ENCODE peak calls at places on chromosome 6, in eight cellular contexts. B is GM23248, M is HCT116, Y is OCI-LY7, U is H9, P is GM12878, W is H1, Q is PC-9. K is an unnamed sample.

GRCh38 chr6:90219168-90219985 is 77.3 kb downstream of the BACH2 start:
- DNase-seq in B (peak), M (no peak), Y (no peak), U (no peak), P (no peak), W (no peak), Q (no peak), K (peak)

GRCh38 chr6:39347906-39348585 is 25.5 kb upstream of the KCNK16 start:
- DNase-seq in B (peak), M (peak), Y (peak), U (peak), P (no peak), W (peak), Q (no peak), K (peak)

GRCh38 chr6:128554302-128554701 is 33.9 kb upstream of the PTPRK start:
- DNase-seq in B (peak), M (peak), Y (no peak), U (no peak), P (no peak), W (no peak), Q (no peak), K (no peak)

GRCh38 chr6:134347916-134348805 is 30.2 kb upstream of the SGK1 start:
- DNase-seq in B (peak), M (no peak), Y (no peak), U (no peak), P (no peak), W (no peak), Q (no peak), K (no peak)

GRCh38 chr6:28953039-28953872 is 29.5 kb upstream of the TRIM27 start:
- DNase-seq in B (peak), M (peak), Y (peak), U (no peak), P (peak), W (peak), Q (peak), K (peak)

GRCh38 chr6:21101694-21102093 is 491.9 kb upstream of the SOX4 start:
- DNase-seq in B (no peak), M (no peak), Y (no peak), U (no peak), P (no peak), W (no peak), Q (no peak), K (no peak)

GRCh38 chr6:15493437-15494168 is 169.2 kb downstream of the DTNBP1 start:
- DNase-seq in B (peak), M (no peak), Y (no peak), U (peak), P (no peak), W (no peak), Q (no peak), K (no peak)

GRCh38 chr6:111746983-111747773 is 126.1 kb downstream of the FYN start:
- DNase-seq in B (no peak), M (no peak), Y (no peak), U (no peak), P (no peak), W (peak), Q (peak), K (no peak)

GRCh38 chr6:56536536-56536935 is 106.2 kb downstream of the DST start:
- DNase-seq in B (peak), M (no peak), Y (no peak), U (no peak), P (no peak), W (no peak), Q (no peak), K (no peak)

GRCh38 chr6:41966961-41967311 is 25.3 kb upstream of the CCND3 start:
- DNase-seq in B (peak), M (peak), Y (no peak), U (peak), P (no peak), W (no peak), Q (peak), K (peak)

GRCh38 chr6:111210074-111210729 is 122.9 kb downstream of the SLC16A10 start:
- DNase-seq in B (peak), M (peak), Y (peak), U (peak), P (peak), W (peak), Q (no peak), K (peak)

GRCh38 chr6:34610819-34611477 is 54.8 kb upstream of the SPDEF start:
- DNase-seq in B (peak), M (peak), Y (no peak), U (no peak), P (no peak), W (no peak), Q (peak), K (no peak)

GRCh38 chr6:169313347-169314010 is 59.8 kb upstream of the THBS2 start:
- DNase-seq in B (no peak), M (no peak), Y (no peak), U (no peak), P (no peak), W (no peak), Q (no peak), K (no peak)

GRCh38 chr6:127119361-127120108 is 1.1 kb downstream of the RSPO3 start:
- DNase-seq in B (peak), M (no peak), Y (no peak), U (peak), P (no peak), W (peak), Q (peak), K (peak)

GRCh38 chr6:12075067-12075563 is 63.0 kb downstream of the HIVEP1 start:
- DNase-seq in B (peak), M (no peak), Y (peak), U (no peak), P (no peak), W (no peak), Q (no peak), K (no peak)

GRCh38 chr6:141301779-141302178 is 830.9 kb upstream of the GJE1 start:
- DNase-seq in B (no peak), M (no peak), Y (no peak), U (no peak), P (no peak), W (no peak), Q (no peak), K (no peak)

GRCh38 chr6:34656378-34657036 is 40.1 kb downstream of the ILRUN start:
- DNase-seq in B (peak), M (no peak), Y (peak), U (no peak), P (peak), W (no peak), Q (peak), K (no peak)

GRCh38 chr6:94184666-94185464 is 765.5 kb upstream of the EPHA7 start:
- DNase-seq in B (no peak), M (no peak), Y (no peak), U (no peak), P (no peak), W (no peak), Q (no peak), K (no peak)

GRCh38 chr6:34200340-34200971 is 36.2 kb upstream of the HMGA1 start:
- DNase-seq in B (no peak), M (no peak), Y (no peak), U (peak), P (no peak), W (no peak), Q (no peak), K (no peak)

GRCh38 chr6:50654155-50654554 is 59.2 kb upstream of the TFAP2D start:
- DNase-seq in B (no peak), M (no peak), Y (no peak), U (no peak), P (no peak), W (no peak), Q (no peak), K (no peak)

GRCh38 chr6:24933868-24934401 is 1.8 kb downstream of the RIPOR2 start:
- DNase-seq in B (peak), M (peak), Y (peak), U (peak), P (no peak), W (peak), Q (no peak), K (no peak)

GRCh38 chr6:161058746-161059145 is 67.2 kb downstream of the MAP3K4 start:
- DNase-seq in B (peak), M (no peak), Y (no peak), U (no peak), P (no peak), W (no peak), Q (no peak), K (no peak)

GRCh38 chr6:165649152-165649551 is 13.9 kb downstream of the PDE10A start:
- DNase-seq in B (no peak), M (no peak), Y (no peak), U (no peak), P (no peak), W (no peak), Q (no peak), K (no peak)

GRCh38 chr6:106155219-106155830 is 69.2 kb downstream of the PRDM1 start:
- DNase-seq in B (peak), M (no peak), Y (no peak), U (no peak), P (no peak), W (no peak), Q (no peak), K (no peak)

GRCh38 chr6:144284474-144284752 is 722 bp upstream of the UTRN start:
- DNase-seq in B (no peak), M (no peak), Y (no peak), U (no peak), P (no peak), W (no peak), Q (peak), K (no peak)

GRCh38 chr6:144969873-144970272 is 684.7 kb downstream of the UTRN start:
- DNase-seq in B (no peak), M (no peak), Y (no peak), U (no peak), P (no peak), W (no peak), Q (no peak), K (no peak)

GRCh38 chr6:75460636-75461035 is 33.0 kb downstream of the FILIP1 start:
- DNase-seq in B (peak), M (no peak), Y (no peak), U (no peak), P (no peak), W (no peak), Q (no peak), K (no peak)

GRCh38 chr6:152474341-152474740 is 162.8 kb downstream of the SYNE1 start:
- DNase-seq in B (no peak), M (no peak), Y (no peak), U (no peak), P (no peak), W (no peak), Q (no peak), K (no peak)

GRCh38 chr6:152472325-152472724 is 164.8 kb downstream of the SYNE1 start:
- DNase-seq in B (peak), M (no peak), Y (no peak), U (no peak), P (no peak), W (no peak), Q (no peak), K (no peak)

DNA sequence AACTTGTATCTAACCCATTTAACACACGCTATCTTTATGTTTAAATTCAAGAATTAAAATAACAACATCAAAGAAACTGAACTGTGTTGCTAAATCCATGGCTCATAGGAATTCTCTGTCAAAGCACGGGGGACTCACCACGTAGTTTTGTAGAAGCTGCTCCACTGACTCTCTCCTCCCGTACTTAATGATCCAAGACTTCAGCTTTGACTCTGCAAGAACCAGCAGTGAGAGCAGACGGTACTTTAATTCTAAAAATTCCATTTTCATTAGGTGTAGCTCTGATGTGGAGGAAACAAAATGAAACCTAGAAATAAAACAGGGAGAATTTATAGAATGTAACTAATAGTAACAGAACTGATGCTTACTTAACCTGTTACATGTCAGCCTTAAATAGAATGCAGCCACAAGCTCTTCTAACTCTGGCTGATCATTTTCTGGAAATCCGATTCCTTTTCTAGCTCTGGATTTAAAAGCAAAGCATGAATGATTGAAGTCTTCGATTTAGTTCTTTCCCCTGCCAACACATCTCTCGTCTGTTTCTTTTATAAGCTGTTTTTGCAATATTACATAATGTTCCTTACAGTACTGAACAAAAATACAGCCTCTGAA is 165.6 kb downstream of the SYNE1 start:
- DNase-seq in B (peak), M (no peak), Y (no peak), U (no peak), P (no peak), W (no peak), Q (no peak), K (no peak)
- H2AFZ ChIP-seq in B (peak), M (no peak), Y (no peak), U (no peak), P (no peak), W (peak), Q (peak), K (no peak)

GRCh38 chr6:27177454-27178000 is 70.0 kb upstream of the PRSS16 start:
- DNase-seq in B (peak), M (peak), Y (peak), U (peak), P (no peak), W (peak), Q (peak), K (peak)

GRCh38 chr6:27178860-27179259 is 68.6 kb upstream of the PRSS16 start:
- DNase-seq in B (no peak), M (no peak), Y (no peak), U (peak), P (no peak), W (no peak), Q (no peak), K (no peak)

GRCh38 chr6:27178001-27178730 is 69.3 kb upstream of the PRSS16 start:
- DNase-seq in B (peak), M (peak), Y (peak), U (peak), P (peak), W (no peak), Q (peak), K (peak)

GRCh38 chr6:27174958-27175357 is 72.5 kb upstream of the PRSS16 start:
- DNase-seq in B (no peak), M (no peak), Y (no peak), U (no peak), P (no peak), W (no peak), Q (no peak), K (no peak)

DNA sequence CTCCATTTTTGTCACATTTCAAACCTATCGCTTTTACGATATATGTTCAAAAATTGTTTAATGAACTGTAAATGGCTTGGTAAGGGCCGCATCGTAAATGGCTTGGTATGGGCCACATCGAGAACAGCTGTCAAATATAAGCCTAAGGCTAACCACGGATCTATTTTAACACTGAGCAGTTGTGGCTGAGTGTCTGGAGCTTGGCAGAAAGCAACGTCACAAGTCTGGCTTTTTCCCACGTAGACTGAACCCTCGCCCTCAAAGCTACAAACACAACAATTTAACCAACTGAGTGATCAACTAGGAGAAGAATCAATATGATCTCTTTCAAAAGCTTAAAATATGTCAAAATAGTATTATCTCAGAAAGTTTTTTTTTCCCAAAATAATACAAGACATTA is 71.4 kb upstream of the PRSS16 start:
- DNase-seq in B (peak), M (no peak), Y (no peak), U (no peak), P (no peak), W (no peak), Q (no peak), K (no peak)
- H2AFZ ChIP-seq in B (peak), M (peak), Y (peak), U (no peak), P (no peak), W (no peak), Q (peak), K (no peak)

DNA sequence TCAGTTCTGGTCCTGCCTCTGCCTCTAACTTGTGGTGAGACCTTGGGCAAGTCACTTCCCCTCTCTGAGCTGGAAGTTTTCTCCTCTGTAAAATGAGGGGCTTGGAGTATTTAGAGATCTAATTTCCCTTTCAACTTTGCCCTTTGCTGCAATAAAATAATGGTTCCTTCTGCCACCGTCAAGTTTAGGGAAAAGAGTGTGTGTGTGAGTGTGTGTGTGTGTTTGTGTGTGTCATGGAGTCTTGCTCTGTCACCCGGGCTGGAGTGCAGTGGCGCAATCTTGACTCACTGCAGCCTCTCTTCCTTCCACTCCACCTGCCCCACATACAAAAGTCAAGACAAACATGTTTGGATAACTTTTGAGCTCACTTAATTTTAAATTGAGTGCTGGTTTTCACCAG is 39.2 kb upstream of the PIM1 start:
- DNase-seq in B (peak), M (no peak), Y (no peak), U (no peak), P (no peak), W (no peak), Q (peak), K (no peak)
- H2AFZ ChIP-seq in B (no peak), M (no peak), Y (no peak), U (no peak), P (no peak), W (no peak), Q (no peak), K (no peak)

DNA sequence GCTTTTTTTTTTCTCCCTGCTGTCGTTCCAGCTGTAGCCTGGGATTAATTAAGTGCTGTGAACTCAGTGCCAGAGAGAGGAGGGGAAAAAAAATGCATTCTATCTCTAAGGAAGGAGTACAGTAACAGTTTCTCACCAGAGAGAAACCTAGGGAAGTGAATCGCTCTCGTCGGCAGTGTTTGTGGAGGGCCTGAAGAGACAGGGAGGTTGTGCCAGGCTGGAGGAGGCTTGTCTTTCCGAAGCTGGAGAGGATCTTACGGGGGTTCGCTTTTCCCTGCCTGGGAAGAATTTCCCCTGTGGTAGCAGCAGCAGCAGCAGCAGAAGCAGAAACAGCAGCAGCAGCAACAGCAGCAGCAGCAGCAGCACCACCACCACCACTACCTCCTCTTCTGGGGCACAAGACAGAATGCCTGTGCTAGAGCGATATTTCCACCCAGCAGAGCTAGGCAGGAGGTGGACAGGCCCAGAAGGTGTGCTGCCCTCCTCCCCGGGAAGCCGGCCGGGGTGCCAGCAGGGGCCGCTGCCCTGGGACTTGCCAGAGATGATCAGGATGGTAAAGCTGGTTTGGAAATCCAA is 186.5 kb downstream of the PDE7B start:
- DNase-seq in B (peak), M (no peak), Y (no peak), U (peak), P (no peak), W (no peak), Q (no peak), K (no peak)
- H2AFZ ChIP-seq in B (peak), M (no peak), Y (no peak), U (no peak), P (no peak), W (no peak), Q (no peak), K (peak)

DNA sequence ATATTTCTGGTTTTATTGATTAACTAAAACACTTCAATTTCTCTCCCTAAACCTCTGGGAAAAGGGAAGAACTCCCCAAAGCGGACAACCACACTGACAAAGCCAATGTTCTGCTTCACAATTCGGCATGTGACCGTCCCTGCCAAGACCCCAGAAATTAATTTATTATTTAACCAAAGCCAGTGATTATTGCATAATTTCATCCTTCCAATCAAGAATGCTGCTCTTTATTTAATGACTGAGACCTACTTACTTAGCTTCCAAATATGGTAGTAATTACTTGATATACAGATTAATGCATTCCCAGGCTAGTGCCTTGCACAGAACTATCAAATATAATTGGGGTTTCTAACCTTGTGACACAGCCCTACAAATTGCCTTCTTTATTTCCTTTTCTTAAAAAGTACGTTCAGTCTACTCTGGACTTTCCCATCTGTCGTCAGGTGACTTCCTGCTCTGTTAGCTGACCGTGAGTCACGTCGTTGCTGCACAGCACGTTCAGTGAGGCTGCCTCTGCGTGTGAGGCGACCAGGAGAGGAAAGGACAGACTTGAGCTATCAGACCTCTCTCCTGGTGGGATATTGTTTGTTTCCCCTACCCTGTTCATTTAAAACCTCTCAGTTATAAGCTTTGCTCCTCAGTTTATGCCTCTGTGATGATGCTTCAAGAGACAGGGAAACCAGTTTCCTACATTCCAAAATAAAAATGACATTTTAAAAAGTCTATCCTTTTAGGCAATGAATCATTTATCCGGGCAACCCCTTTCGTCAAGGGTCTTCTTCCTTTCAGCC is 55.7 kb upstream of the TNFAIP3 start:
- DNase-seq in B (peak), M (peak), Y (peak), U (no peak), P (peak), W (no peak), Q (peak), K (no peak)
- H2AFZ ChIP-seq in B (peak), M (peak), Y (peak), U (no peak), P (peak), W (peak), Q (peak), K (peak)

GRCh38 chr6:151806757-151807512 is 547 bp upstream of the ESR1 start:
- DNase-seq in B (peak), M (no peak), Y (no peak), U (no peak), P (no peak), W (peak), Q (no peak), K (no peak)

GRCh38 chr6:151807513-151808330 is at the start of gene ESR1:
- DNase-seq in B (peak), M (no peak), Y (no peak), U (peak), P (no peak), W (peak), Q (no peak), K (no peak)

GRCh38 chr6:151805286-151805840 is 2.1 kb upstream of the ESR1 start:
- DNase-seq in B (peak), M (no peak), Y (no peak), U (peak), P (no peak), W (no peak), Q (no peak), K (no peak)

GRCh38 chr6:151804585-151805285 is 2.7 kb upstream of the ESR1 start:
- DNase-seq in B (no peak), M (no peak), Y (no peak), U (no peak), P (no peak), W (no peak), Q (no peak), K (no peak)

GRCh38 chr6:151808331-151809241 is 1.1 kb downstream of the ESR1 start:
- DNase-seq in B (peak), M (no peak), Y (no peak), U (peak), P (no peak), W (peak), Q (no peak), K (no peak)
- H2AFZ ChIP-seq in B (peak), M (no peak), Y (no peak), U (no peak), P (no peak), W (peak), Q (peak), K (peak)

GRCh38 chr6:98825602-98826230 is 8.7 kb upstream of the POU3F2 start:
- DNase-seq in B (no peak), M (no peak), Y (no peak), U (no peak), P (no peak), W (no peak), Q (no peak), K (peak)
- H2AFZ ChIP-seq in B (no peak), M (no peak), Y (no peak), U (no peak), P (no peak), W (no peak), Q (no peak), K (no peak)